ENCODE peak calls at places on chromosome 21, in seven cellular contexts. Z is kidney epithelial cell; O is GM23248; M is CD4-positive, alpha-beta memory T cell; H is ovary; N is tibial nerve; W is mesendoderm. P is an unnamed sample.

GRCh38 chr21:32653326-32653901 is 41.2 kb upstream of the CFAP298 start:
- DNase-seq in Z (no peak), O (peak; percentile 31), M (peak; percentile 33), H (no peak), N (no peak), W (peak; percentile 47), P (peak; percentile 49)

GRCh38 chr21:34770581-34770980 is 101.8 kb downstream of the CLIC6 start:
- DNase-seq in Z (no peak), O (no peak), M (no peak), H (no peak), N (no peak), W (no peak), P (no peak)

GRCh38 chr21:32021319-32022027 is 148.7 kb downstream of the HUNK start:
- DNase-seq in Z (no peak), O (peak; percentile 2), M (no peak), H (peak; percentile 60), N (no peak), W (no peak), P (no peak)

GRCh38 chr21:33771976-33772375 is 129.7 kb downstream of the ITSN1 start:
- DNase-seq in Z (no peak), O (no peak), M (no peak), H (no peak), N (no peak), W (no peak), P (no peak)

GRCh38 chr21:25733859-25734653 is 648 bp downstream of the ATP5PF start:
- DNase-seq in Z (no peak), O (peak; percentile 75), M (no peak), H (no peak), N (no peak), W (peak; percentile 10), P (peak; percentile 45)

GRCh38 chr21:34734696-34735095 is 65.9 kb downstream of the CLIC6 start:
- DNase-seq in Z (no peak), O (peak; percentile 33), M (no peak), H (no peak), N (no peak), W (no peak), P (no peak)

GRCh38 chr21:41429925-41430491 is 4.0 kb downstream of the MX1 start:
- DNase-seq in Z (no peak), O (no peak), M (no peak), H (no peak), N (no peak), W (no peak), P (no peak)

GRCh38 chr21:30207252-30207579 is 8.7 kb downstream of the CLDN8 start:
- DNase-seq in Z (no peak), O (no peak), M (no peak), H (no peak), N (no peak), W (no peak), P (no peak)

GRCh38 chr21:29326914-29327554 is 28.3 kb downstream of the BACH1 start:
- DNase-seq in Z (no peak), O (no peak), M (no peak), H (no peak), N (no peak), W (no peak), P (peak; percentile 33)

GRCh38 chr21:26887241-26887640 is 42.0 kb upstream of the ADAMTS1 start:
- DNase-seq in Z (no peak), O (peak; percentile 38), M (no peak), H (no peak), N (no peak), W (peak; percentile 29), P (no peak)

GRCh38 chr21:35075546-35075945 is 26.4 kb upstream of the RUNX1 start:
- DNase-seq in Z (no peak), O (peak; percentile 74), M (no peak), H (no peak), N (no peak), W (peak; percentile 55), P (no peak)

GRCh38 chr21:15466329-15466728 is 263.5 kb upstream of the USP25 start:
- DNase-seq in Z (no peak), O (no peak), M (no peak), H (no peak), N (no peak), W (no peak), P (no peak)
- H3K4me3 ChIP-seq in Z (no peak overlapping the region), O (no peak overlapping the region), M (no peak overlapping the region), H (no peak overlapping the region), N (no peak overlapping the region), W (no peak overlapping the region), P (no peak overlapping the region)

DNA sequence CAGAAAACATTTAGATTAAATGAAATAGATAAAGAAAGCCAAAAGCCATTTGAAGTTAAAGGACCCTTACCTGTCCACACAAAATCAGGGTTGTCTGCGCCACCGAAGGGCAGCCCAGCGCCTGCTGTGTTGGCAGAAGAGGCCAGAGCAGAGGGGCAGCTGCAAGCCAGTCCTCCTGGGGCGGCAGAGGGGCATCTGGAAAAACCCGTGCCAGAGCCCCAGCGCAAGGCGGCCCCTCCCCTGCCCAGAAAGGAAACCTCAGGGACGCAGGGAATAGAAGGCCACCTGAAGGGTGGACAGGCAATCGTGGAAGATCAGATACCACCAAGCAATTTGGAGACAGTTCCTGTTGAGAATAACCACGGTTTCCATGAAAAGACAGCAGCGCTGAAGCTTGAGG is 10.7 kb downstream of the NDUFV3 start:
- DNase-seq in Z (no peak), O (no peak), M (no peak), H (no peak), N (no peak), W (no peak), P (no peak)
- H3K4me3 ChIP-seq in Z (no peak overlapping the region), O (no peak overlapping the region), M (no peak overlapping the region), H (no peak overlapping the region), N (no peak overlapping the region), W (no peak overlapping the region), P (no peak overlapping the region)

DNA sequence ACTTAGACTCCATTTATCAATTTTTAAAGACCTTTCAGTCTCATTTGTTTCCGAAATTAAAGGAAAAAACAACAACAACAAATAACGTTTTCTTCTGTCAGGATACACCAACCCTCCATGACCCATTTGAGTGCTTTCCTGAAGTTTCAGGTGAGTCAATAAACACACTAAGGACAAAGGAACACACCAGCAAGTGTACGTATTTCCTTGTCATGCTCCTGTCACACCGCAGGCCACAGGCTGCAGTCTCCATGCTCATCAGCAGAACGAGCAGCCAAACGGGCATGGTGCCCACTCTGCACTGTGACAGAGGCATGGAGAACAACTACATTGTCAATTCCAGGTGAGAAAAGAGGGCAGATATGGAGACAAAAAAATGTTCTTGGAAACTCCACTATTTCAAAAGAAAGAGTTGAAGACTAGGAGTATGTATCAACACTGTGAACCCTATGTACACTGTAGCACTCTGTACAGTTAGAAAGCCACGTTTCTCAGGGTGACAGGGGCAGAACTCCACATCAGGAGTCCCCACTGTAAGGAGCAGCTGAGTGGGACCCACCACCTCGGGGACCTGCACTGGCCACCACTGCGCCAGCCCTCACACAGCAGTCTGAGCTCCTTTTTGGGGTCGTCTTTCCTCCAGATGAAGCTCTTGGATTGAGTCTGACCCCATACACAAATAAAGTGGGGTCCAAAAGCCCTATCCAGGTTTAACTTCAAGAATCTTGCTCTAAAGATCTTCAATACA is 2.6 kb downstream of the PTTG1IP start:
- DNase-seq in Z (no peak), O (no peak), M (peak; percentile 50), H (peak; percentile 54), N (no peak), W (no peak), P (no peak)
- H3K4me3 ChIP-seq in Z (no peak overlapping the region), O (peak overlapping the region; percentile 95), M (peak overlapping the region; percentile 67), H (no peak overlapping the region), N (no peak overlapping the region), W (no peak overlapping the region), P (no peak overlapping the region)

DNA sequence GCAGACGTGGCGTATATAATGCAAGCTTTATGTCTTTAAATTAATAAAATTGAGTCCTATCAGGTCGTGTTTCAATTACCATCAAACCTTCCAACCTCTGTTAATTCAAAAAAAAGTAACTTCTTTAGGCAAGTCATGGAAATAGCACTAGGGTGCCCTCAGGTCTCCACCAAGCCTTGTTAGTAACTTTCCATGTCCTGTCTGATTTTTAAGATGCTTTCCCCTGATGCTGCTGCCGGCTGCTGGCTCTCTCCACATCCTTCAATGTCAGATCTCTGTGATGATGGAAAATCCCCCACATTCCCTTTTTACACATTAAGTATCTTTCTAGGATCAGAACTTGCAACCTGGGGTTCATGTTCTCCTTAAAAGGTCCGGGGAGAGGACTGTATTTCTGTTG is 3.0 kb downstream of the ERG start:
- DNase-seq in Z (no peak), O (no peak), M (no peak), H (no peak), N (no peak), W (no peak), P (no peak)
- H3K4me3 ChIP-seq in Z (no peak overlapping the region), O (no peak overlapping the region), M (no peak overlapping the region), H (peak overlapping the region; percentile 8), N (no peak overlapping the region), W (no peak overlapping the region), P (no peak overlapping the region)

GRCh38 chr21:46097826-46098286 is at the start of gene COL6A2:
- DNase-seq in Z (no peak), O (peak; percentile 90), M (peak; percentile 27), H (peak; percentile 89), N (no peak), W (peak; percentile 75), P (no peak)

GRCh38 chr21:46095814-46096595 is 1.9 kb upstream of the COL6A2 start:
- DNase-seq in Z (no peak), O (no peak), M (no peak), H (peak; percentile 37), N (no peak), W (no peak), P (no peak)

GRCh38 chr21:46096596-46096981 is 1.3 kb upstream of the COL6A2 start:
- DNase-seq in Z (no peak), O (no peak), M (no peak), H (peak; percentile 47), N (no peak), W (no peak), P (no peak)

GRCh38 chr21:46098303-46099141 is 610 bp downstream of the COL6A2 start:
- DNase-seq in Z (no peak), O (peak; percentile 47), M (no peak), H (peak; percentile 67), N (no peak), W (peak; percentile 30), P (no peak)

DNA sequence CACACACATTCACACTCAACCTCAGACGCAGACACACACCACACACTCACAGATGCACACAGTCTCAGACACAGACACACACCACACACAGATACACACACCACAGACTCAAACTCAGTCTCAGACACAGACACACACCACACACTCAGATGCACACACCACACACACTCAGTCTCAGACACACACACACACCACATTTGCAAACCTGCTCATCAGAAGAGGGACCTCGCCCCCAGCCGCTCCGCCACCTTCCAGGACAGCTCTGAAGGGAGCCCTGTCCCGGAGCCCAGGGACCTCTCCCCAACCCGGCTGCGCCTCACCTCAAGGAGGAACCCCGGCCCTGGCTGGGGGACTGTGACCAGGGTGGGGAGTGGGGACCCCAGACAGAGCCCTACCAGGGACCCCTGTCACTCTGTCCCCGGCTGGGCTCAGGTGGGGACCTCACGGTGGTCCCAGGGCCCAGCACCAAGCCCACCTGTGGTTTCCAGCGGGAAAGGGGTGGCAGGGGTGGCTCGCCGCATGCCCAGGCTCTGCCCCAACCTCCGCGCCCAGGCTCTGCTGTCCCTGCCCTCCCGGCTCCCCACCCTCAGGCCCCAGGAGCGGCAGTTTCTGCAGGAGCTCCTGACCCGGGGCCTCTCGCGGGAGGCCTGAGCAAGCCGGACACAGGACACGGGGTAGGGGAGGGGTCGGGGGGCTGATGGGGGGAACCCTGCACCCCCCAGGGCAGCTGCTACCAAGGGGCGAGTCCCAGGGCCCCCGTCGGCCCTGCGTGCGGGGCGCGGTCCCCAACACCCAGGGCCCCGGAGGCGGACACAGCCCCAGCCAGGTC is 701 bp upstream of the COL6A2 start:
- DNase-seq in Z (no peak), O (peak; percentile 60), M (no peak), H (peak; percentile 69), N (no peak), W (no peak), P (no peak)
- H3K4me3 ChIP-seq in Z (peak overlapping the region; percentile 58), O (peak overlapping the region; percentile 85), M (no peak overlapping the region), H (peak overlapping the region; percentile 76), N (peak overlapping the region; percentile 52), W (peak overlapping the region; percentile 28), P (no peak overlapping the region)

P was measured in GM12865.